ENCODE peak calls at places on chromosomes 16 and 17, in eight cellular contexts. D is IMR-90, X is HFF-Myc, W is cardiac fibroblast, S is testis, T is heart left ventricle, H is cardiac muscle cell, J is adrenal gland. L is an unnamed sample.

GRCh38 chr16:4664538-4665418 is 28.6 kb upstream of the NUDT16L1 start:
- DNase-seq in X (no peak), S (peak; percentile 63), D (no peak), J (no peak), H (no peak), W (peak; percentile 57), T (peak; percentile 74), L (no peak)

GRCh38 chr17:50547736-50548083 is 736 bp downstream of the SPATA20 start:
- DNase-seq in T (no peak), J (no peak), S (no peak), H (no peak), X (no peak), W (no peak), D (no peak), L (no peak)

GRCh38 chr17:64938925-64939474 is 19.7 kb upstream of the LRRC37A3 start:
- DNase-seq in T (peak; percentile 76), W (peak; percentile 36), D (peak; percentile 25), X (no peak), J (peak; percentile 55), H (peak; percentile 56), S (peak; percentile 48), L (no peak)

GRCh38 chr17:2703181-2703580 is 8.4 kb downstream of the CLUH start:
- DNase-seq in X (no peak), W (no peak), T (peak; percentile 49), D (no peak), H (no peak), S (no peak), J (peak; percentile 22), L (no peak)

GRCh38 chr16:75377971-75378386 is 55.3 kb downstream of the CFDP1 start:
- DNase-seq in H (peak; percentile 96), W (peak; percentile 98), T (no peak), J (no peak), S (no peak), X (peak; percentile 80), D (peak; percentile 97), L (peak; percentile 96)

GRCh38 chr16:56120447-56121155 is 70.7 kb upstream of the GNAO1 start:
- DNase-seq in J (no peak), W (no peak), H (no peak), X (no peak), S (no peak), T (no peak), D (no peak), L (no peak)

GRCh38 chr16:27222499-27223225 is 19.3 kb downstream of the KDM8 start:
- DNase-seq in H (peak; percentile 78), S (no peak), W (peak; percentile 47), T (peak; percentile 80), X (no peak), D (peak; percentile 45), J (no peak), L (no peak)

GRCh38 chr16:68490358-68490757 is 42.0 kb upstream of the SMPD3 start:
- DNase-seq in J (no peak), D (no peak), X (no peak), T (no peak), H (no peak), S (no peak), W (no peak), L (no peak)

GRCh38 chr16:4358831-4359561 is 7.9 kb upstream of the PAM16 start:
- DNase-seq in H (peak; percentile 58), W (peak; percentile 46), S (peak; percentile 71), T (peak; percentile 83), D (no peak), J (peak; percentile 73), X (no peak), L (no peak)

GRCh38 chr17:12789976-12790805 is 893 bp downstream of the ARHGAP44 start:
- DNase-seq in T (no peak), S (peak; percentile 15), H (peak; percentile 7), D (no peak), J (peak; percentile 21), X (no peak), W (no peak), L (no peak)

GRCh38 chr17:75231071-75231470 is 25.6 kb downstream of the NUP85 start:
- DNase-seq in T (no peak), S (no peak), W (no peak), X (no peak), H (no peak), J (no peak), D (no peak), L (no peak)
- H3K4me3 ChIP-seq in T (no peak overlapping the region), S (no peak overlapping the region), W (no peak overlapping the region), X (no peak overlapping the region), H (no peak overlapping the region), J (no peak overlapping the region), D (no peak overlapping the region), L (no peak overlapping the region)

GRCh38 chr16:1936945-1937479 is 6.0 kb downstream of the MSRB1 start:
- DNase-seq in W (no peak), T (no peak), J (no peak), D (no peak), H (no peak), S (no peak), X (no peak), L (no peak)
- TF ChIP-seq CTCF in W (no peak), T (no peak), J (no peak), D (no peak), H (no peak), S (no peak), X (no peak), L (no peak)

GRCh38 chr16:57956924-57957323 is 14.0 kb downstream of the CNGB1 start:
- DNase-seq in D (no peak), T (no peak), S (no peak), J (no peak), H (no peak), W (no peak), X (no peak), L (no peak)

GRCh38 chr16:57957396-57958392 is 13.2 kb downstream of the CNGB1 start:
- DNase-seq in S (no peak), J (no peak), W (no peak), X (no peak), D (no peak), T (no peak), H (no peak), L (no peak)

GRCh38 chr16:57959804-57960203 is 11.1 kb downstream of the CNGB1 start:
- DNase-seq in D (no peak), J (no peak), X (no peak), T (no peak), W (no peak), S (no peak), H (no peak), L (no peak)

GRCh38 chr16:57959121-57959520 is 11.8 kb downstream of the CNGB1 start:
- DNase-seq in D (no peak), T (no peak), J (no peak), W (no peak), X (no peak), H (no peak), S (no peak), L (no peak)

DNA sequence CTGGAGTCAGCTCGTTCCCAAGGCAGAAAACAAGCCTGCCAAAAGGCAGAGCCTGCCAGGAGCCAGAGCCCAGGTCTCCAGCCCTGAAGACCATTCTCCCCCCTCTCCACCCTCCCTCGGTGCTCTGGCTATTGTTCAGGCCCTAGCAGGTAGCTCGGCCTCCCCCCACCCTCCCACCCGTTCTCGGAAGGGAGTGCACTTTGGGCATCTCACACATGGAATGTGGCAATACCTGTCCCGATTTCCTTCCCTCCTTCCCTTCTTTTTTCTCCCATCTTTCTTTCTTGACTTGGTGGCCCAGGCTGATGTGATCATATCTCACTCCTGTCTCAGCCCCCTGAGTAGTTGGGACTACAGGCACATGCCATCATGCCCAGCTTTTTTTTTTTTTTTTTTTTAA is 12.4 kb downstream of the CNGB1 start:
- DNase-seq in H (no peak), W (no peak), S (no peak), J (no peak), X (no peak), T (no peak), D (no peak), L (no peak)
- H3K4me3 ChIP-seq in H (no peak overlapping the region), W (no peak overlapping the region), S (no peak overlapping the region), J (no peak overlapping the region), X (no peak overlapping the region), T (no peak overlapping the region), D (no peak overlapping the region), L (no peak overlapping the region)

DNA sequence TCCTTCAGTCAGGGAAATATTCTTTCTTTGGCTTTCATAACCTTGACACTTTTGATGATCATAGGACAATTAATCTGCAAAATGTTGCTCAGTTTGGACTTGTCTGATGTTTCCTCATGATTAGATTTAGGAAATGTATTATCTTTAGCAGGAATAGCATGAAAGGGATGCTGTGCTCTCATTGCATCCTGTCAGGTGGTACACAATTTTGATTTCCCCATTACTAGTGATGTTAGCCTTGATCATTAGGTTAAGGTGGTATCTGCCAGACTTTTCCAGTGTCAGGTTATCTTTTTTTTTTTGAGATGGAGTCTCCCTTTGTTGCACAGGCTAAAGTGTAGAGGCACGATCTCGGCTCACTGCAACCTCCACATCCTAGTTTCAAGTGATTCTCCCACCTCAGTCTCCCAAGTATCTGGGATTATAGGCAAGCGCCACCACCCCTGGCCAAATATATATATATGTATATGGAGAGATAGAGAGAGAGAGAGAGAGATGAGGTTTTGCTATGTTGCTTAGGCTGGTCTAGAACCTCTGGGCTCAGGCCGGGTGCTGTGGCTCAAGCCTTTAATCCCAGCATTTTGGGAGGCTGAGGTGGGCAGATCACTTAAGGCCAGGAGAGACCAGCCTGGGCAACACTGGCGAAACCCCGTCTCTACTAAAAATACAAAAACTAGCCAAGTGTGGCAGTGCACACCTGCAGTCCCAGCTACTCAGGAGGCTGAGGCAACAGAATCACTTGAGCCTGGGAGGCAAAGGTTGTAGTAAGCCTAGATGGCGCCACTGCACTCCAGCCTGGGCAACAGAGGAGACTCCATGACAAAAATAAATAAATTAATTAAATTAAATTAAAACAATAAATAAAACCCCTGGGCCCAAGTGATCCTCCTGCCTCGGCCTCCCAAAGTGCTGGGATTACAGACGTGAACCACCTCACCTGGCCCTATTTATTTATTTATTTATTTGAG is 15.8 kb upstream of the CAVIN1 start:
- DNase-seq in D (no peak), X (no peak), W (peak; percentile 55), T (no peak), H (peak; percentile 51), S (peak; percentile 43), J (no peak), L (no peak)
- TF ChIP-seq CTCF in D (peak; percentile 34), X (peak; percentile 52), W (peak; percentile 50), T (peak; percentile 47), H (peak; percentile 59), S (no peak), J (peak; percentile 20), L (peak; percentile 29)

DNA sequence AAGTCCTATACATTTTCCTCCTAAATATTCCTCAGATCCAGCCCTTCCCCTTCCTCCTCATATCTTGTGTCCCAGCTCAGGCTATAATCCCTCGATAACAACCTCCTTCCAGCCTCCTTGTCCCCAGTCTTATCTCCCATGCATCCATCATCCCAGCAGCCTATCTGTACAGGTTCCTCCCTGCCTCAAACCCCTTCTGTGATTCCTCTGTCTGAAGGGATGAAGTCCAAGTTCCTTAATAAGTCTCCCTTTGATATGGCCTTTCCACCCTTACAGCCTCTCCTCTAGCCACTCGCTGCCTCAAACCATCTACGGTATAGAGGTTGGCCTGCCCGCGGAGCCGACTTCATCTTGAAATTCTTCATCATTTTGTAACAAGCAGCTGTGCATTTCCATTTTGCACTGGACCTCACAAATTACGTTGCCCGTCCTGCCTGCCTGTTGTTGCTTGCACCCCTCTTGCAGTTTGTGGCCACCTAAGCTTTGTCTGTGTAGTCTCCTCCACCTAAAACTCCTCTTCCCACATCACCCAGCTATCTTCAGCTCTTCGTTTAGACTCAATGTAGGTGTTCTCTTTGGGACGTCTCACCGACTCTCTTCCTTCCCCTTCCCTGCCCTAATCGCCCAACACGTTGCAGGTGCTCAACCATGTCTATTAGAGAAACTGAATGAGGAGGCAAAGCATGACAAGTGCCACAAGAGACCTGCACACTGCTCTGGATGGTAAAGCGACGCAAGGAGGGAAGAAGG is 763 bp upstream of the CDK5RAP3 start:
- DNase-seq in H (no peak), X (no peak), D (no peak), W (no peak), S (no peak), J (no peak), T (no peak), L (no peak)
- H3K4me3 ChIP-seq in H (no peak overlapping the region), X (peak overlapping the region; percentile 30), D (peak overlapping the region; percentile 21), W (peak overlapping the region; percentile 33), S (peak overlapping the region; percentile 95), J (peak overlapping the region; percentile 51), T (peak overlapping the region; percentile 97), L (peak overlapping the region; percentile 45)